ENCODE peak calls at places on chromosomes 12 and 14, in ten cellular contexts. R is right cardiac atrium; Y is dermis microvascular lymphatic vessel endothelial cell; S is CD4-positive, alpha-beta memory T cell; A is stimulated activated CD4-positive, alpha-beta T cell treated with anti-CD3 and anti-CD28 coated beads, Interleukin-12 subunit alpha, Interleukin-12 subunit beta, amount 100 ng/mL, for 48 hours; T is skeletal muscle cell; C is lower leg skin; I is T-helper 9 cell; N is stimulated activated naive CD8-positive, alpha-beta T cell treated with anti-CD3 and anti-CD28 coated beads, Interleukin-15, amount 100 ng/mL, for 72 hours; X is anterior cingulate cortex. P is an unnamed sample.

GRCh38 chr12:130970165-130970907 is 16.6 kb downstream of the ADGRD1 start:
- DNase-seq in R (no peak), X (no peak), T (no peak), A (no peak), S (no peak), I (no peak), Y (no peak), N (no peak), C (no peak), P (no peak)

GRCh38 chr12:102634216-102634615 is 153.9 kb upstream of the IGF1 start:
- DNase-seq in S (no peak), Y (no peak), X (no peak), R (no peak), I (no peak), A (no peak), T (peak), N (no peak), C (no peak), P (no peak)

GRCh38 chr12:3049596-3050314 is 27.4 kb upstream of the TSPAN9 start:
- DNase-seq in T (no peak), A (no peak), C (no peak), X (no peak), Y (no peak), I (no peak), S (no peak), R (no peak), N (no peak), P (no peak)

GRCh38 chr14:69848156-69848555 is 31.1 kb upstream of the SMOC1 start:
- DNase-seq in I (no peak), T (no peak), N (no peak), R (no peak), S (no peak), C (no peak), X (no peak), Y (no peak), A (no peak), P (no peak)

GRCh38 chr14:74697543-74697942 is 15.3 kb downstream of the AREL1 start:
- DNase-seq in R (no peak), X (no peak), N (no peak), A (no peak), Y (no peak), T (peak), S (no peak), I (no peak), C (no peak), P (no peak)

GRCh38 chr14:50396636-50397460 is at the start of gene CDKL1:
- DNase-seq in S (peak), C (peak), Y (peak), R (peak), I (peak), X (peak), A (peak), T (peak), N (peak), P (peak)

GRCh38 chr12:27785882-27786570 is 6.0 kb upstream of the MANSC4 start:
- DNase-seq in Y (no peak), X (no peak), A (no peak), T (peak), S (no peak), N (no peak), C (no peak), R (no peak), I (no peak), P (no peak)

GRCh38 chr14:51552275-51552674 is 99.4 kb upstream of the FRMD6 start:
- DNase-seq in Y (no peak), I (no peak), C (no peak), A (no peak), T (no peak), N (no peak), X (no peak), R (no peak), S (no peak), P (no peak)

GRCh38 chr14:99682809-99683618 is 1.1 kb upstream of the CYP46A1 start:
- DNase-seq in Y (peak), I (peak), T (no peak), A (peak), S (peak), N (peak), X (peak), R (peak), C (peak), P (peak)

GRCh38 chr12:12392428-12392827 is 35.5 kb downstream of the BORCS5 start:
- DNase-seq in A (no peak), Y (no peak), R (no peak), C (no peak), S (no peak), I (no peak), N (no peak), X (no peak), T (no peak), P (no peak)

GRCh38 chr12:31959051-31959700 is at the start of gene RESF1:
- DNase-seq in N (peak), I (peak), X (peak), S (peak), A (peak), C (peak), R (peak), T (peak), Y (peak), P (peak)

GRCh38 chr14:94451826-94452225 is 774 bp downstream of the SERPINA11 start:
- DNase-seq in Y (no peak), N (no peak), T (no peak), X (no peak), A (no peak), I (no peak), C (no peak), S (no peak), R (no peak), P (no peak)

GRCh38 chr14:98965061-98965460 is 306.9 kb downstream of the BCL11B start:
- DNase-seq in A (no peak), N (no peak), X (no peak), C (no peak), S (no peak), Y (no peak), R (no peak), I (no peak), T (no peak), P (no peak)

GRCh38 chr12:26741828-26742227 is 91.2 kb downstream of the ITPR2 start:
- DNase-seq in N (no peak), C (no peak), I (no peak), T (no peak), X (no peak), Y (no peak), A (no peak), S (no peak), R (no peak), P (no peak)

GRCh38 chr14:97377550-97377949 is 580.4 kb downstream of the VRK1 start:
- DNase-seq in C (no peak), X (no peak), I (no peak), R (no peak), A (no peak), S (no peak), N (no peak), Y (no peak), T (no peak), P (no peak)

GRCh38 chr12:88401153-88401552 is 179.1 kb downstream of the KITLG start:
- DNase-seq in R (no peak), C (no peak), T (no peak), A (no peak), N (no peak), S (no peak), X (no peak), Y (no peak), I (no peak), P (no peak)

GRCh38 chr14:95359974-95360826 is 40.5 kb upstream of the CLMN start:
- DNase-seq in N (no peak), A (no peak), C (no peak), X (no peak), R (peak), T (no peak), S (no peak), I (no peak), Y (no peak), P (no peak)

GRCh38 chr12:104785886-104786285 is 172.2 kb downstream of the SLC41A2 start:
- DNase-seq in I (no peak), S (no peak), A (no peak), C (no peak), Y (no peak), N (no peak), R (no peak), X (no peak), T (no peak), P (no peak)

GRCh38 chr12:82314406-82314892 is 43.7 kb downstream of the CCDC59 start:
- DNase-seq in A (no peak), S (no peak), N (no peak), T (no peak), X (no peak), Y (no peak), R (no peak), C (no peak), I (no peak), P (no peak)

GRCh38 chr12:15838986-15839385 is 43.2 kb upstream of the STRAP start:
- DNase-seq in I (no peak), N (no peak), A (no peak), Y (no peak), S (no peak), T (no peak), R (no peak), C (no peak), X (no peak), P (no peak)

GRCh38 chr12:122099856-122100255 is 21.3 kb downstream of the MLXIP start:
- DNase-seq in C (no peak), R (no peak), I (no peak), T (no peak), S (peak), X (no peak), Y (no peak), N (no peak), A (no peak), P (no peak)

GRCh38 chr14:103654619-103655018 is 25.6 kb downstream of the KLC1 start:
- DNase-seq in T (no peak), X (no peak), C (no peak), A (no peak), R (no peak), Y (no peak), N (no peak), S (no peak), I (no peak), P (no peak)

GRCh38 chr12:72267974-72268373 is 4.2 kb upstream of the TRHDE start:
- DNase-seq in R (peak), A (no peak), I (no peak), S (no peak), Y (no peak), X (no peak), C (no peak), T (no peak), N (no peak), P (no peak)

GRCh38 chr12:82474798-82475184 is 116.5 kb downstream of the METTL25 start:
- DNase-seq in T (no peak), Y (peak), A (no peak), R (no peak), S (no peak), C (no peak), X (no peak), N (no peak), I (no peak), P (no peak)

GRCh38 chr12:51335931-51336330 is 10.5 kb downstream of the CELA1 start:
- DNase-seq in S (no peak), A (no peak), C (no peak), N (no peak), R (no peak), X (no peak), I (no peak), Y (no peak), T (no peak), P (no peak)

GRCh38 chr14:81323621-81324400 is 76.3 kb downstream of the STON2 start:
- DNase-seq in Y (no peak), R (no peak), S (no peak), X (no peak), I (no peak), C (peak), N (no peak), T (no peak), A (no peak), P (no peak)

GRCh38 chr14:44701563-44702263 is 194.6 kb upstream of the FSCB start:
- DNase-seq in S (no peak), N (no peak), T (no peak), A (no peak), I (no peak), C (no peak), X (no peak), R (no peak), Y (no peak), P (no peak)